ENCODE peak calls at places on chromosomes 11 and 22, in seven cellular contexts. Q is coronary artery, I is AG10803, J is fibroblast of lung, Y is HFF-Myc, P is adrenal gland, E is esophagus squamous epithelium. V is an unnamed sample.
A peak's percentile ranks its signal among the peaks of the same experiment; 100 is the strongest.

GRCh38 chr22:29825578-29825977 is 12.5 kb downstream of the ASCC2 start:
- DNase-seq in Q (no peak), I (no peak), J (no peak), Y (no peak), P (no peak), E (no peak), V (no peak)

GRCh38 chr11:70883973-70884688 is 368.2 kb downstream of the SHANK2 start:
- DNase-seq in Q (no peak), I (no peak), J (no peak), Y (no peak), P (no peak), E (no peak), V (peak; percentile 9)

GRCh38 chr11:65653229-65654225 is 9.2 kb downstream of the RELA start:
- DNase-seq in Q (peak; percentile 72), I (no peak), J (peak; percentile 23), Y (no peak), P (no peak), E (no peak), V (no peak)

GRCh38 chr11:95711162-95711944 is 78.2 kb downstream of the FAM76B start:
- DNase-seq in Q (no peak), I (peak; percentile 81), J (peak; percentile 92), Y (no peak), P (no peak), E (no peak), V (peak; percentile 75)

GRCh38 chr11:279040-279965 is 1.1 kb downstream of the NLRP6 start:
- DNase-seq in Q (no peak), I (no peak), J (no peak), Y (no peak), P (no peak), E (no peak), V (no peak)

GRCh38 chr22:33116846-33117547 is 58.8 kb upstream of the SYN3 start:
- DNase-seq in Q (no peak), I (no peak), J (no peak), Y (no peak), P (no peak), E (no peak), V (no peak)

GRCh38 chr11:117759305-117759704 is 37.7 kb downstream of the DSCAML1 start:
- DNase-seq in Q (no peak), I (no peak), J (no peak), Y (no peak), P (no peak), E (no peak), V (no peak)

GRCh38 chr22:39148727-39149535 is 3.5 kb downstream of the CBX7 start:
- DNase-seq in Q (no peak), I (no peak), J (no peak), Y (no peak), P (peak; percentile 76), E (no peak), V (no peak)

GRCh38 chr22:44355688-44356070 is 42.9 kb upstream of the SHISAL1 start:
- DNase-seq in Q (peak; percentile 64), I (no peak), J (no peak), Y (no peak), P (no peak), E (no peak), V (no peak)

GRCh38 chr11:64553554-64554201 is 37.3 kb upstream of the SLC22A12 start:
- DNase-seq in Q (no peak), I (peak; percentile 46), J (peak; percentile 19), Y (peak; percentile 9), P (peak; percentile 86), E (no peak), V (peak; percentile 61)

GRCh38 chr11:103892603-103893002 is 143.8 kb upstream of the DDI1 start:
- DNase-seq in Q (no peak), I (peak; percentile 53), J (peak; percentile 85), Y (no peak), P (no peak), E (no peak), V (peak; percentile 79)

GRCh38 chr11:27612932-27613669 is 87.2 kb downstream of the BDNF start:
- DNase-seq in Q (no peak), I (no peak), J (no peak), Y (no peak), P (no peak), E (no peak), V (no peak)

GRCh38 chr22:44828193-44828592 is 75.8 kb downstream of the ARHGAP8 start:
- DNase-seq in Q (no peak), I (no peak), J (no peak), Y (no peak), P (no peak), E (no peak), V (no peak)

GRCh38 chr11:34192481-34193401 is 87.3 kb downstream of the NAT10 start:
- DNase-seq in Q (peak; percentile 85), I (peak; percentile 94), J (peak; percentile 95), Y (peak; percentile 90), P (peak; percentile 88), E (no peak), V (peak; percentile 94)

GRCh38 chr11:8080069-8080670 is 841 bp upstream of the TUB start:
- DNase-seq in Q (no peak), I (no peak), J (no peak), Y (no peak), P (no peak), E (no peak), V (no peak)

GRCh38 chr11:10373340-10373739 is 68.5 kb downstream of the ADM start:
- DNase-seq in Q (no peak), I (peak; percentile 72), J (peak; percentile 76), Y (no peak), P (peak; percentile 94), E (no peak), V (peak; percentile 47)

GRCh38 chr11:133927690-133928627 is 28.8 kb downstream of the IGSF9B start:
- DNase-seq in Q (no peak), I (peak; percentile 48), J (peak; percentile 57), Y (no peak), P (peak; percentile 88), E (no peak), V (peak; percentile 54)

GRCh38 chr11:47359162-47359561 is 6.7 kb upstream of the MYBPC3 start:
- DNase-seq in Q (no peak), I (no peak), J (no peak), Y (no peak), P (no peak), E (no peak), V (no peak)

GRCh38 chr11:101127348-101127698 is 2.3 kb downstream of the PGR start:
- DNase-seq in Q (peak; percentile 73), I (no peak), J (no peak), Y (no peak), P (no peak), E (no peak), V (no peak)

GRCh38 chr11:126111458-126112116 is 48.9 kb upstream of the CDON start:
- DNase-seq in Q (no peak), I (no peak), J (no peak), Y (no peak), P (peak; percentile 78), E (no peak), V (no peak)

GRCh38 chr22:21775061-21775460 is 39.5 kb upstream of the YPEL1 start:
- DNase-seq in Q (no peak), I (peak; percentile 42), J (peak; percentile 93), Y (peak; percentile 15), P (peak; percentile 21), E (no peak), V (peak; percentile 62)

GRCh38 chr11:19633276-19633675 is 79.4 kb upstream of the NAV2 start:
- DNase-seq in Q (peak; percentile 84), I (peak; percentile 39), J (peak; percentile 23), Y (no peak), P (peak; percentile 68), E (no peak), V (peak; percentile 62)

GRCh38 chr22:40580631-40581030 is 55.9 kb downstream of the MRTFA start:
- DNase-seq in Q (no peak), I (no peak), J (no peak), Y (no peak), P (no peak), E (no peak), V (no peak)
- H3K4me3 ChIP-seq in Q (no peak overlapping the region), I (no peak overlapping the region), J (no peak overlapping the region), Y (no peak overlapping the region), P (no peak overlapping the region), E (no peak overlapping the region), V (no peak overlapping the region)

GRCh38 chr11:43947003-43947500 is 4.6 kb downstream of the C11orf96 start:
- DNase-seq in Q (peak; percentile 89), I (peak; percentile 49), J (peak; percentile 24), Y (no peak), P (peak; percentile 77), E (no peak), V (peak; percentile 55)
- TF ChIP-seq CTCF in Q (peak; percentile 34), I (peak; percentile 49), J (peak; percentile 24), Y (peak; percentile 22), P (no peak), E (peak; percentile 15), V (peak; percentile 35)

GRCh38 chr11:73383249-73384126 is 7.3 kb downstream of the RELT start:
- DNase-seq in Q (no peak), I (no peak), J (no peak), Y (no peak), P (no peak), E (no peak), V (no peak)
- H3K4me3 ChIP-seq in Q (no peak overlapping the region), I (no peak overlapping the region), J (no peak overlapping the region), Y (no peak overlapping the region), P (no peak overlapping the region), E (no peak overlapping the region), V (no peak overlapping the region)

DNA sequence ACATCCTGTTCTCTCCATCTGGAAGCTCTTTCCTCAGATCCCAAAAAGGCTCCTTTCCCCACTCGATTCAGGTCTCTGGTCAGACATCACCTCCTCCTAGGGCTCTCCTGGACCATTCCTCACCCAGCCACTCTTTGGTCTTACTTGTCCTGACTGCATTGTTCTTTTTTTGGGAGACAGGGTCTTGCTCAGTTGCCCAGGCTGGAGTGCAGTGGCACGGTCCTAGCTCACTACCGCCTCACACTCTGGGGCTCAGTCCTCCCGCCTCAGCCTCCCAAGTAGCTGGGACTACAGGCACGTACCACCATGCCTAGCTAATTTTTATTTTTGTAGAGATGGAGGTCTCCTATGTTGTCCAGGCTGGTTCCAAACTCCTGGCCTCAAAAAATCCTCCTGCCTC is 2.2 kb upstream of the CORO1B start:
- DNase-seq in Q (no peak), I (no peak), J (no peak), Y (no peak), P (no peak), E (no peak), V (no peak)
- TF ChIP-seq CTCF in Q (no peak), I (no peak), J (no peak), Y (no peak), P (no peak), E (no peak), V (no peak)

DNA sequence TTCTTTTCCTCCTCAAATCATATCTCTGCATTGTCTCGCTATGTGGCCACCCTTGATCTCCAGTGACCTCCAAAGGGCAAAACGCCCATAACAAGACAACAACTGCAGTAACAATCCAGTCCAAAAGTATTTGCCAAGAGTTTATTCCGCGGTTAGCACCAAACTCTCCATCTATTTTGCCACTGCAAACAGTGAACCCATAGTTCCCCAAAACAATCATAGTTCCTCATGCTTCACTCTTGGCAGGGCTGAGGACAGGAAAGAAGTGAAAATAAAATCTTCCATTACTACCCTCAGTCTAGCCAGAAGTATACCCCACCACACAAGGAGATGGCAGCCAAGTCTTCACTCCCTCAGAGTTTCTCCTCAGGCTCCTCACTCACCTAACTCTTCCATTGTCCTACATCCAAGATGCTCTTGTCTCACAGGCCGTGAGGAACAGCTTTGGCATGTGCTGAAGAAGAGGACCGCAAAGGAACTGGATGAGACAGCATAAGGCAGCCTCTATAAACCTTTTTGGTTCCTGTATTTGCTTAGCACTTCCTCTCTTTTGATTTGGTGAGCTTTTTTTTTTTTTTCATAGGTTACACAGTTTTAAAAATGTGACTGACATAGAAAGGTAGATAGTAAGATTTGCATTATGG is at the start of gene LPXN:
- DNase-seq in Q (no peak), I (peak; percentile 83), J (peak; percentile 82), Y (no peak), P (no peak), E (no peak), V (peak; percentile 81)
- H3K4me3 ChIP-seq in Q (peak within 1 kb of the TSS; percentile 99), I (peak within 1 kb of the TSS; percentile 45), J (peak within 1 kb of the TSS; percentile 3), Y (peak within 1 kb of the TSS; percentile 92), P (peak within 1 kb of the TSS; percentile 29), E (peak within 1 kb of the TSS; percentile 31), V (peak within 1 kb of the TSS; percentile 38)

GRCh38 chr11:57180964-57181363 is 789 bp upstream of the LRRC55 start:
- DNase-seq in Q (no peak), I (no peak), J (no peak), Y (no peak), P (no peak), E (no peak), V (no peak)
- TF ChIP-seq CTCF in Q (no peak), I (no peak), J (no peak), Y (no peak), P (no peak), E (no peak), V (no peak)

V was measured in fibroblast of mammary gland.